ENCODE peak calls at places on chromosome 14, in five cellular contexts. V, Z, L, G and P are unnamed samples.

GRCh38 chr14:101808894-101809670 is 47.6 kb downstream of the PPP2R5C start:
- DNase-seq in Z (no peak), G (no peak), L (no peak), V (no peak), P (no peak)

GRCh38 chr14:94330432-94330831 is 7.3 kb upstream of the SERPINA6 start:
- DNase-seq in L (no peak), V (no peak), G (no peak), Z (no peak), P (peak; percentile 64)

GRCh38 chr14:67426983-67427601 is 15.1 kb upstream of the PLEK2 start:
- DNase-seq in V (peak; percentile 83), Z (peak; percentile 85), G (peak; percentile 80), L (peak; percentile 42), P (peak; percentile 89)

GRCh38 chr14:90557516-90557915 is 160.7 kb downstream of the CALM1 start:
- DNase-seq in L (no peak), V (no peak), G (no peak), Z (no peak), P (no peak)

GRCh38 chr14:57987596-57988300 is 121.9 kb upstream of the SLC35F4 start:
- DNase-seq in V (no peak), Z (no peak), G (no peak), L (no peak), P (no peak)

GRCh38 chr14:94975366-94975765 is 182.0 kb downstream of the DICER1 start:
- DNase-seq in Z (no peak), G (peak; percentile 57), L (no peak), V (no peak), P (no peak)

GRCh38 chr14:64510825-64511679 is 6.5 kb downstream of the ZBTB1 start:
- DNase-seq in L (no peak), G (peak; percentile 76), Z (peak; percentile 76), V (peak; percentile 73), P (no peak)

GRCh38 chr14:61556455-61556854 is 138.9 kb upstream of the HIF1A start:
- DNase-seq in Z (no peak), V (no peak), G (no peak), L (no peak), P (no peak)

GRCh38 chr14:68978550-68978911 is 571 bp downstream of the ACTN1 start:
- DNase-seq in L (peak; percentile 66), G (no peak), V (peak; percentile 68), Z (no peak), P (peak; percentile 89)

GRCh38 chr14:39034481-39035296 is 68.3 kb downstream of the SEC23A start:
- DNase-seq in G (no peak), Z (peak; percentile 22), V (no peak), L (no peak), P (no peak)

GRCh38 chr14:82159624-82160023 is 626.0 kb upstream of the SEL1L start:
- DNase-seq in G (no peak), Z (no peak), L (no peak), V (no peak), P (no peak)

GRCh38 chr14:83467811-83468210 is 1934.2 kb upstream of the SEL1L start:
- DNase-seq in V (peak; percentile 31), Z (no peak), L (no peak), G (no peak), P (no peak)

GRCh38 chr14:85300119-85300518 is 229.8 kb upstream of the FLRT2 start:
- DNase-seq in L (no peak), Z (no peak), G (no peak), V (no peak), P (no peak)

GRCh38 chr14:66003082-66003740 is 483.0 kb upstream of the CCDC196 start:
- DNase-seq in G (no peak), Z (no peak), L (no peak), V (no peak), P (no peak)

GRCh38 chr14:27929823-27930347 is 836.7 kb upstream of the FOXG1 start:
- DNase-seq in G (no peak), Z (no peak), L (no peak), V (no peak), P (no peak)

GRCh38 chr14:76329150-76329881 is 46.6 kb upstream of the ESRRB start:
- DNase-seq in V (no peak), L (no peak), G (no peak), Z (no peak), P (no peak)

GRCh38 chr14:32203928-32204357 is 874 bp upstream of the RNU6-8 start:
- DNase-seq in G (no peak), V (peak; percentile 20), Z (peak; percentile 21), L (no peak), P (no peak)

GRCh38 chr14:104660597-104660996 is 28.8 kb upstream of the INF2 start:
- DNase-seq in G (no peak), Z (no peak), V (peak; percentile 69), L (no peak), P (no peak)

GRCh38 chr14:68137704-68138619 is 318.4 kb downstream of the RAD51B start:
- DNase-seq in Z (peak; percentile 98), G (peak; percentile 96), L (peak; percentile 38), V (peak; percentile 17), P (peak; percentile 89)

GRCh38 chr14:53744846-53745245 is 211.8 kb downstream of the BMP4 start:
- DNase-seq in L (no peak), V (no peak), G (no peak), Z (no peak), P (no peak)

GRCh38 chr14:85617799-85618198 is 87.9 kb downstream of the FLRT2 start:
- DNase-seq in G (no peak), V (no peak), Z (no peak), L (no peak), P (no peak)

GRCh38 chr14:91835197-91835919 is 32.0 kb downstream of the TC2N start:
- DNase-seq in V (no peak), L (no peak), Z (no peak), G (no peak), P (no peak)

GRCh38 chr14:50047274-50047676 is 69.1 kb downstream of the VCPKMT start:
- DNase-seq in Z (no peak), V (peak; percentile 93), L (no peak), G (no peak), P (no peak)

GRCh38 chr14:88791629-88792571 is 853 bp downstream of the EML5 start:
- DNase-seq in L (no peak), G (no peak), V (peak; percentile 3), Z (peak; percentile 5), P (no peak)

DNA sequence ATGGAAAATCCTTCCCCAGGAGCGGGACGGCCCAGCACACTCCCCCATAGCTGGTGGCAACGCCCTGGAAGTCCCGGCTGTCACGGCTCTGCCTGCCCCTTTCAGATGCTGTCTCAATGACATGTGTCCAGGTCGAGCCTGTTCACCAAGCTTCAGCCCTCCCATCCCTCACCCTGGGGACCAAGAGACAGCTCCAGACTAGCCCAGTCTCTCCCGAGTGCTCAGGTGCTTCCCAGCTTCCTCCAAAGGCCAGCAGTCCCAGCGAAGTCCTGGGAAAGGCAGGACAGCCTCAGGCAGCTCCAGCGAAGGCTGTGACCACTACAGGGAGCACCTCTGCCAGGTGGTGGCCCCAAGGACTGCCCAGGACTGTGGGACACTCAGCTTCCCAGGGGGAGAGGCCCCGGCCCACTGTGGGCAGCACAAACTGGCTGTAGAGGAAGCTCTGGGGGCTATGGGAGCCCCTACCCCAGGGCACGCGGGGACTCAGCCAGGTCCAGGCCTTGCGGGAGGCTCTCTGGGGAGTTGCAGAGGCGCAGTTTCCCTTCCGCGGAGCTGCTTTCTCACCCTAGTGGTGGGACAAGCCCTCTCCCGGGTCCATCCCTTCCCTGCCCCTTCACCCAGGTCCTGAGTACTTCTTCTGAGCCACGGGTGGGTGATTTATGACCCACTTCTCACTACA is 33.6 kb downstream of the TNFAIP2 start:
- DNase-seq in Z (no peak), L (no peak), G (no peak), V (no peak), P (no peak)
- TF ChIP-seq CTCF in Z (no peak), L (no peak), G (no peak), V (no peak), P (no peak)

GRCh38 chr14:33477752-33478151 is 473.1 kb downstream of the EGLN3 start:
- DNase-seq in Z (no peak), L (no peak), V (no peak), G (no peak), P (no peak)

GRCh38 chr14:33469898-33470297 is 481.0 kb downstream of the EGLN3 start:
- DNase-seq in L (no peak), V (no peak), Z (no peak), G (no peak), P (no peak)

GRCh38 chr14:33480589-33481184 is 470.2 kb downstream of the EGLN3 start:
- DNase-seq in V (no peak), G (no peak), L (no peak), Z (no peak), P (no peak)

DNA sequence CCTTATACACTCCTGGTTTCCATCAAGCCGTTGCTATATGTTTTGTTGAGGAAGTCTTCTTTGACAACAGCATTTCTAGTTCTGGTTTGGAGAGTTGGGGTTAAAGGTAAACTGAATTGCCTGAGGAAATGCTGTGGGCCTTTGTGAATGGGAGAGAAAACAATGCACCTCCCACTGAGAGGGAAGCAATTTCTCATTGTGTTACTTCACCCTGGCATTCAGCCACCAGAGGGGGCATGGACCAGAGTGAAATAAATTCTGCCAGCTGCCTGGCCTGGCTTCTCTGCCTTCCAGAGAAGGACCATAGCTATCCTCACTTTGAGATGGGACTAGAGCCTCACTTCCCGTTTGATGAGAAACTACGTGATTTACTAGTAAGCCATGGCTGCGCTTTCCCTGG is 475.3 kb downstream of the EGLN3 start:
- DNase-seq in G (peak; percentile 17), L (no peak), Z (peak; percentile 27), V (peak; percentile 34), P (no peak)
- TF ChIP-seq CTCF in G (peak; percentile 12), L (peak; percentile 43), Z (peak; percentile 14), V (peak; percentile 46), P (peak; percentile 82)

DNA sequence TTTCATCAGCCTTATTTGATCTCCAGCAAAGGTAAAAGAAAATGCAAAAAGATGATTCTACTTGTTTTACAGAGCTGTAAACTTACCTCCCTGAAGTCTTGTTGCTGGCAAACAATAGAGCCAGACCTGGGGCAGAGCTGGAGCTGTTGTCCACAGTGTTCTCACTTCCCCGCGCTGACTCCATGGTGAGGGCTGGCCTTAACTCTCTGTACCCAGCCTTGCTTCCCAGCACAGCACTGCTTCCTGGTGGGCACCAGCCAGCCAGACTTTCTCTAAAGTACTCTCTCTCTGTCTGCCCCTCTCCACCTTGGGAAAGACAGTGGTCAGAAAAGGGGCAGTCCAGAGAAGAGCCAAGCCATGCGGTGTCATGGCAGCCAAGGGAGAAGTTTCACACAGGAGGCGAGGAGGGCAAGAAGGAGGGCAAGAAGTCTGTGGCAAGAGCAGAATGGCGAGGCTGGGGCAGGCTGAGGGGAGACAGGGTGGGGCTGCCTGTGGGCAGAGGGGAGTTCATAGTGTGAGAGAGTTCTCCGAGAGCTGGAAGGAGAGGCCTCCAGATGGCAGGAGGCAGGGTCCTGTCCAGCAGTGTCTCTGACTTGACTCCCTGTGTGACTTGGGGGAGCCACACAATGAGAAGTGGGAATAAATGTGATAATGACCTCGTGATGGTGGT is 9.3 kb downstream of the EVL start:
- DNase-seq in G (no peak), L (no peak), V (no peak), Z (no peak), P (peak; percentile 60)
- TF ChIP-seq CTCF in G (no peak), L (no peak), V (no peak), Z (no peak), P (no peak)

DNA sequence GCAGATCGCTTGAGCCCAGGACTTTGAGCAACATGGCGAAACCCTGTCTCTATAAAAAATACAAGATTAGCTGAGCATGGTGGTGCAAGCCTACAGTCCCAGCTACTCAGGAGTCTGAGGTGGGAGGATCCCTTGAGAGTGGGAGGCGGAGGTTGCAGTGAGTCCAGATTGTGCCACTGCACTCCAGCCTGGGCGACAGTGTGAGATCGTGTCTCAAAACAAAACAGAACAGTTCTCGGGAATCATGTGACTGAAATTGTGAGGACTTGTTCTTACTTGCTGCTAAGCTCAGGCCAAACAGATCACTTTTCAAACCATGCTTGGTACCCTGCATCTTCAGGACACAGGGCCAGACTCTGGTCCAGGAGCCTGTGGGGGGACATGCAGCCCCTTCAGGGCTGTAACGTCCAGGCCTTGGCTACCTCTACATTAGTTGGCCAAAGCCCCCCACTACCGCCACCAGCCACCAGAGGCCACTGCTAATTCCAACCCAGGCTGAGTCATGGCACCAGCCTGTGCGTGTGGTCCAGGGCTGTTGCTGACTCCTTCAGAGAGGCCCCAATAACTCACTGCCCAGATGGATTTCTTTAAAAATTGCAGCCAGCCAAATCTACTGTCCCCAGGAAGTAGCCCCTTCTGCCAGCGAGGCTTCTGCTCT is 33.4 kb upstream of the SYNDIG1L start:
- DNase-seq in V (peak; percentile 48), Z (peak; percentile 48), L (no peak), G (peak; percentile 75), P (no peak)
- TF ChIP-seq CTCF in V (peak; percentile 72), Z (peak; percentile 33), L (no peak), G (peak; percentile 81), P (peak; percentile 61)